ENCODE peak calls at places on chromosomes 2 and 18, in seven cellular contexts. Q, H, P, A, U, S and O are unnamed samples. For H3K4me1, the result is how much of the 10 kb centered on the place peaks cover.

GRCh38 chr2:62928015-62928414 is 122.6 kb upstream of the OTX1 start:
- DNase-seq in P (no peak), Q (no peak), A (no peak), S (no peak), U (no peak), H (no peak), O (no peak)

GRCh38 chr2:74653589-74653984 is 460 bp upstream of the SEMA4F start:
- DNase-seq in U (peak), Q (no peak), S (no peak), A (no peak), P (no peak), H (no peak), O (no peak)

GRCh38 chr2:168997794-168998193 is 33.3 kb downstream of the ABCB11 start:
- DNase-seq in P (no peak), A (peak), Q (no peak), H (peak), S (peak), U (no peak), O (no peak)

GRCh38 chr2:43312751-43313641 is 86.6 kb upstream of the ZFP36L2 start:
- DNase-seq in P (no peak), U (peak), H (peak), S (no peak), Q (no peak), A (peak), O (peak)

GRCh38 chr2:196284901-196285589 is 113.7 kb upstream of the STK17B start:
- DNase-seq in A (no peak), P (no peak), U (no peak), S (no peak), H (no peak), Q (no peak), O (peak)

GRCh38 chr2:228023619-228024018 is 152.2 kb downstream of the DAW1 start:
- DNase-seq in U (no peak), S (peak), H (no peak), Q (no peak), P (no peak), A (no peak), O (no peak)

GRCh38 chr2:11775384-11775783 is 29.0 kb downstream of the LPIN1 start:
- DNase-seq in H (peak), U (no peak), P (no peak), S (no peak), Q (no peak), A (peak), O (peak)

GRCh38 chr2:7203056-7203467 is 285.9 kb downstream of the RNF144A start:
- DNase-seq in U (peak), S (peak), P (peak), Q (peak), H (peak), A (peak), O (peak)

GRCh38 chr18:79117380-79117779 is 48.2 kb downstream of the ATP9B start:
- DNase-seq in H (peak), P (no peak), S (no peak), U (no peak), A (no peak), Q (no peak), O (no peak)

GRCh38 chr2:19358242-19359020 is at the start of gene OSR1:
- DNase-seq in S (peak), Q (peak), U (peak), A (peak), H (peak), P (peak), O (peak)

GRCh38 chr18:79612291-79613108 is 67.1 kb upstream of the CTDP1 start:
- DNase-seq in H (no peak), Q (no peak), A (no peak), U (no peak), S (no peak), P (no peak), O (no peak)

GRCh38 chr2:12717988-12718661 is 1.4 kb downstream of the TRIB2 start:
- DNase-seq in P (peak), S (peak), Q (no peak), A (no peak), U (peak), H (no peak), O (peak)

GRCh38 chr18:68181956-68182355 is 533.0 kb downstream of the TMX3 start:
- DNase-seq in P (no peak), H (no peak), S (peak), Q (no peak), A (peak), U (no peak), O (no peak)

GRCh38 chr18:58491113-58491696 is 137.7 kb downstream of the ALPK2 start:
- DNase-seq in P (no peak), S (no peak), Q (no peak), A (no peak), H (no peak), U (no peak), O (no peak)

GRCh38 chr2:200944467-200945394 is 18.7 kb downstream of the ORC2 start:
- DNase-seq in Q (no peak), S (peak), H (peak), U (no peak), A (peak), P (no peak), O (peak)

GRCh38 chr2:226611196-226611943 is 188.2 kb downstream of the IRS1 start:
- DNase-seq in U (no peak), P (no peak), Q (no peak), H (no peak), A (no peak), S (peak), O (no peak)

GRCh38 chr2:210662557-210662956 is 106.2 kb downstream of the CPS1 start:
- DNase-seq in Q (no peak), A (no peak), U (no peak), P (no peak), S (no peak), H (no peak), O (no peak)

GRCh38 chr18:70221156-70221910 is 15.8 kb upstream of the RTTN start:
- DNase-seq in H (no peak), S (no peak), P (peak), A (no peak), Q (no peak), U (no peak), O (no peak)

GRCh38 chr2:204454672-204455380 is 90.4 kb upstream of the PARD3B start:
- DNase-seq in S (no peak), H (no peak), U (no peak), Q (no peak), P (no peak), A (no peak), O (no peak)

GRCh38 chr2:30334738-30335426 is 103.5 kb downstream of the LBH start:
- DNase-seq in Q (no peak), A (no peak), S (no peak), P (no peak), U (peak), H (no peak), O (no peak)

GRCh38 chr2:240966906-240967680 is 31.3 kb upstream of the SNED1 start:
- DNase-seq in Q (no peak), P (no peak), H (no peak), U (no peak), A (no peak), S (no peak), O (no peak)

GRCh38 chr2:233814436-233814835 is 36.3 kb downstream of the MROH2A start:
- DNase-seq in H (no peak), A (no peak), Q (no peak), P (no peak), U (no peak), S (no peak), O (peak)

GRCh38 chr2:166088634-166089033 is 39.2 kb downstream of the SCN1A start:
- DNase-seq in P (no peak), H (no peak), Q (no peak), S (no peak), A (peak), U (no peak), O (peak)

GRCh38 chr2:30266051-30266621 is 34.8 kb downstream of the LBH start:
- DNase-seq in A (no peak), S (no peak), H (peak), P (no peak), U (no peak), Q (no peak), O (no peak)

GRCh38 chr2:207008105-207008990 is 69.0 kb downstream of the CPO start:
- DNase-seq in U (peak), S (no peak), H (peak), A (no peak), Q (peak), P (peak), O (peak)

GRCh38 chr2:180938419-180938818 is 42.0 kb upstream of the UBE2E3 start:
- DNase-seq in H (peak), P (no peak), U (no peak), A (peak), Q (no peak), S (peak), O (peak)

GRCh38 chr18:39596891-39597290 is 2031.3 kb upstream of the CELF4 start:
- DNase-seq in U (no peak), H (no peak), P (no peak), S (no peak), Q (no peak), A (peak), O (no peak)

GRCh38 chr2:120227111-120227991 is 4.2 kb upstream of the TMEM185B start:
- DNase-seq in Q (no peak), P (no peak), U (no peak), A (no peak), S (peak), H (no peak), O (no peak)

GRCh38 chr2:44237221-44237620 is 38.1 kb upstream of the SLC3A1 start:
- DNase-seq in P (no peak), S (no peak), U (no peak), Q (no peak), A (no peak), H (no peak), O (no peak)

GRCh38 chr2:8334866-8335325 is 347.0 kb upstream of the ID2 start:
- DNase-seq in S (no peak), P (no peak), A (no peak), Q (no peak), H (no peak), U (no peak), O (no peak)

GRCh38 chr2:126244937-126245336 is 411.0 kb upstream of the GYPC start:
- DNase-seq in U (peak), Q (peak), P (peak), S (no peak), H (peak), A (no peak), O (peak)

GRCh38 chr18:43606800-43607199 is 329.5 kb upstream of the SYT4 start:
- DNase-seq in P (no peak), Q (no peak), U (peak), S (no peak), A (no peak), H (no peak), O (no peak)

GRCh38 chr2:71067567-71068217 is 756 bp upstream of the NAGK start:
- DNase-seq in A (no peak), P (no peak), S (no peak), H (no peak), Q (no peak), U (no peak), O (peak)

GRCh38 chr2:38163006-38163405 is 87.1 kb upstream of the CYP1B1 start:
- DNase-seq in P (no peak), Q (no peak), A (no peak), H (no peak), U (no peak), S (no peak), O (no peak)

GRCh38 chr18:9561774-9562173 is 52.6 kb downstream of the PPP4R1 start:
- DNase-seq in P (no peak), A (no peak), Q (no peak), S (no peak), H (no peak), U (no peak), O (no peak)

GRCh38 chr18:13435596-13436333 is 217.2 kb downstream of the LDLRAD4 start:
- DNase-seq in A (peak), P (no peak), S (peak), Q (no peak), H (peak), U (no peak), O (peak)

GRCh38 chr18:62850619-62851306 is 135.4 kb downstream of the PHLPP1 start:
- DNase-seq in U (no peak), S (no peak), P (no peak), Q (no peak), A (no peak), H (no peak), O (no peak)

GRCh38 chr18:46464926-46465655 is 191.9 kb downstream of the LOXHD1 start:
- DNase-seq in Q (no peak), H (no peak), P (no peak), U (peak), A (no peak), S (no peak), O (no peak)
- H3K4me1 ChIP-seq in Q (under half), H (under half), P (under half), U (under half), A (under half), S (under half), O (under half)

GRCh38 chr2:42133771-42134195 is 35.4 kb upstream of the EML4 start:
- DNase-seq in S (no peak), H (peak), Q (no peak), P (no peak), A (peak), U (peak), O (no peak)
- H3K4me3 ChIP-seq in S (no peak), H (peak), Q (no peak), P (no peak), A (peak), U (peak), O (no peak)

GRCh38 chr2:215382011-215382410 is 53.9 kb downstream of the FN1 start:
- DNase-seq in H (no peak), U (no peak), A (no peak), Q (no peak), P (no peak), S (no peak), O (no peak)
- H3K9ac ChIP-seq in H (peak), U (no peak), A (peak), Q (no peak), P (no peak), S (no peak), O (no peak)

GRCh38 chr2:69165079-69165478 is 152.1 kb downstream of the ANTXR1 start:
- DNase-seq in A (no peak), Q (no peak), P (no peak), S (no peak), H (no peak), U (no peak), O (no peak)
- H3K4me1 ChIP-seq in A (half or more), Q (under half), P (under half), S (under half), H (under half), U (half or more), O (under half)

DNA sequence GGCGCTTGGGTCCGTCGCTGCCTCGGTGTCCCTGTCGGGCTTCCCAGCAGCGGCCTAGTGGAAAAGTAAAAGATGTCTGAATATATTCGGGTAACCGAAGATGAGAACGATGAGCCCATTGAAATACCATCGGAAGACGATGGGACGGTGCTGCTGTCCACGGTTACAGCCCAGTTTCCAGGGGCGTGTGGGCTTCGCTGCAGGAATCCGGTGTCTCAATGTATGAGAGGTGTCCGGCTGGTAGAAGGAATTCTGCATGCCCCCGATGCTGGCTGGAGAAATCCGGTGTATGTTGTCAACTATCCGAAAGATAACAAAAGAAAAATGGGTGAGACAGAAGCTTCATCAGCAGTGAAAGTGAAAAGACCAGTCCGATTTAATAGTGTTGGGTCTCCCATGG is 8.0 kb downstream of the HES6 start:
- DNase-seq in U (no peak), P (no peak), H (no peak), S (no peak), A (no peak), Q (no peak), O (no peak)
- H3K4me3 ChIP-seq in U (no peak), P (no peak), H (peak), S (no peak), A (peak), Q (peak), O (peak)

DNA sequence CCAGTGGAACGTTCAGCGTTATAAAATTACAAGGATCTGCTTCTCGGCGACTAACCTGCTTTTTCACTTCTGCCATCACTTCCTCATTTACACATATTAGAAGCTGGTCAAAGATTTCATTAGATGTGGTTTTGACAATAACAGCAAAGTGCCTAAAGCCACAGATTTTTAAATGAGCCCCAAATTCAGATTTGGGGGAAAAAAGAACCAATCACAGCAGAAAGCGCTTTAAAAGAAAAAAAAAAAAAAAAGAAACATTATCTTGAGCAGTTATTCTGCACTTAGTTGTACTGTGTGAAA is 167.4 kb downstream of the TCF4 start:
- DNase-seq in U (no peak), Q (no peak), P (no peak), H (no peak), S (no peak), A (no peak), O (no peak)
- H3K9ac ChIP-seq in U (no peak), Q (no peak), P (no peak), H (peak), S (no peak), A (peak), O (peak)